ENCODE peak calls at places on chromosomes 13 and 19, in six cellular contexts. V, R, M, N, H and K are unnamed samples. For H3K4me1, the result is how much of the 10 kb centered on the place peaks cover.

GRCh38 chr19:11191273-11191755 is 6.0 kb downstream of the KANK2 start:
- DNase-seq in M (peak), N (peak), H (no peak), V (peak), R (peak), K (peak)

GRCh38 chr13:102596147-102597028 is at the start of gene TPP2:
- DNase-seq in V (peak), H (peak), M (peak), N (peak), R (peak), K (peak)

GRCh38 chr13:58480011-58480410 is 848.5 kb downstream of the PCDH17 start:
- DNase-seq in R (no peak), M (no peak), N (no peak), H (no peak), V (no peak), K (no peak)

GRCh38 chr19:52963229-52963760 is 614 bp upstream of the ZNF816 start:
- DNase-seq in H (peak), V (no peak), R (no peak), N (no peak), M (peak), K (peak)

GRCh38 chr19:15170345-15170744 is 30.4 kb downstream of the NOTCH3 start:
- DNase-seq in R (no peak), V (no peak), M (no peak), N (no peak), H (no peak), K (no peak)

GRCh38 chr19:23774156-23774971 is 15.7 kb upstream of the ZNF681 start:
- DNase-seq in H (no peak), V (no peak), R (no peak), M (no peak), N (no peak), K (no peak)

GRCh38 chr13:20561731-20562130 is 5.2 kb upstream of the IFT88 start:
- DNase-seq in M (no peak), V (no peak), H (no peak), R (no peak), N (no peak), K (no peak)

GRCh38 chr13:57044910-57045309 is 95.8 kb upstream of the PRR20A start:
- DNase-seq in R (no peak), M (no peak), H (no peak), N (no peak), V (no peak), K (no peak)

GRCh38 chr13:98890186-98890585 is 87.7 kb downstream of the DOCK9 start:
- DNase-seq in H (no peak), R (peak), V (peak), N (peak), M (no peak), K (no peak)

GRCh38 chr13:100728201-100728600 is 53.6 kb upstream of the TMTC4 start:
- DNase-seq in V (no peak), N (no peak), R (no peak), H (no peak), M (no peak), K (no peak)

GRCh38 chr19:30385666-30386065 is 13.5 kb downstream of the ZNF536 start:
- DNase-seq in N (no peak), M (no peak), V (no peak), R (no peak), H (no peak), K (no peak)

GRCh38 chr13:113638173-113638746 is 19.7 kb downstream of the ATP4B start:
- DNase-seq in V (no peak), H (no peak), N (no peak), R (no peak), M (no peak), K (no peak)

GRCh38 chr19:40616178-40616577 is 15.0 kb downstream of the LTBP4 start:
- DNase-seq in M (no peak), N (no peak), R (no peak), H (no peak), V (no peak), K (no peak)

GRCh38 chr13:110232146-110232545 is 74.8 kb downstream of the COL4A1 start:
- DNase-seq in V (peak), R (no peak), M (no peak), H (no peak), N (no peak), K (no peak)

GRCh38 chr19:55690109-55690768 is 15.2 kb downstream of the EPN1 start:
- DNase-seq in H (no peak), M (no peak), N (no peak), V (no peak), R (no peak), K (no peak)

GRCh38 chr13:110794209-110794608 is 80.7 kb downstream of the ING1 start:
- DNase-seq in R (no peak), H (no peak), V (no peak), M (no peak), N (no peak), K (no peak)

GRCh38 chr13:25181597-25181996 is 9.5 kb upstream of the AMER2 start:
- DNase-seq in N (no peak), M (no peak), H (no peak), V (no peak), R (no peak), K (no peak)

GRCh38 chr13:37486171-37486661 is 112.4 kb downstream of the POSTN start:
- DNase-seq in R (no peak), M (no peak), N (no peak), V (peak), H (no peak), K (peak)

GRCh38 chr13:24742294-24742693 is 21.7 kb upstream of the RNF17 start:
- DNase-seq in R (no peak), V (no peak), H (peak), M (no peak), N (no peak), K (no peak)

GRCh38 chr13:113825851-113826250 is 38.0 kb downstream of the GAS6 start:
- DNase-seq in H (no peak), R (no peak), M (no peak), N (no peak), V (no peak), K (no peak)

GRCh38 chr19:49408816-49409440 is 14.3 kb downstream of the PTH2 start:
- DNase-seq in H (no peak), N (no peak), R (no peak), V (no peak), M (no peak), K (no peak)

GRCh38 chr13:98217597-98217996 is 40.5 kb upstream of the RNF113B start:
- DNase-seq in M (no peak), R (no peak), N (no peak), H (no peak), V (no peak), K (no peak)

GRCh38 chr13:45082964-45083363 is 37.3 kb upstream of the GTF2F2 start:
- DNase-seq in V (no peak), R (peak), N (peak), H (no peak), M (no peak), K (no peak)

GRCh38 chr19:48991823-48992570 is 1.1 kb downstream of the GYS1 start:
- DNase-seq in H (peak), N (peak), R (peak), V (peak), M (peak), K (peak)

GRCh38 chr13:71866173-71867091 is 572 bp downstream of the DACH1 start:
- DNase-seq in H (peak), M (peak), V (peak), N (peak), R (no peak), K (peak)

DNA sequence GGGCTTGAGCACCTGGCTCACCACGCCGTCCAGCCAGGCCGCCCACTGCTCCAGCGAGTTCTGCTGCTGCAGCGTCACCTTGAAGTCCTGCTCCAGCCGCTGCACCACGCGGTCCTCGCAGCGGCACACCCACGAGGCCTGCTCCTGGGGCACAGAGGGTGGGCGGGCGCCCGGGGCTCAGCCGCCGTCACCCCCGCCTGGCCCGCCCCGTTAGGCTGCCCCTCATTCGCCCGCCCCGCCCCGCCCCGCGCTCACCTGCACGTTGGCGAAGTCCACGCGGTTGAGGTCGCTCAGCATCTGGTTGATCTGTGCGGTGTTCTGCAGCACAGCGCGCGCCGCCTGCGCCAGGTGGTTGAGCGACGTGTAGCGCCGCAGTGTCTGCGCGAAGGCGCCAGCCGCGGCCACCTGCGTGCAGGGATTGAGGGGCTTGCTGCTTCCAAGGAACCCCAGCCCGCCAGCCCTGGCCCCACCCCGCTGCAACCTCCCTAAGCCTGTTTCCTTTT is 11.3 kb downstream of the DCAF15 start:
- DNase-seq in V (no peak), N (no peak), H (no peak), R (no peak), M (no peak), K (no peak)
- H3K4me1 ChIP-seq in V (under half), N (under half), H (under half), R (under half), M (under half), K (under half)

DNA sequence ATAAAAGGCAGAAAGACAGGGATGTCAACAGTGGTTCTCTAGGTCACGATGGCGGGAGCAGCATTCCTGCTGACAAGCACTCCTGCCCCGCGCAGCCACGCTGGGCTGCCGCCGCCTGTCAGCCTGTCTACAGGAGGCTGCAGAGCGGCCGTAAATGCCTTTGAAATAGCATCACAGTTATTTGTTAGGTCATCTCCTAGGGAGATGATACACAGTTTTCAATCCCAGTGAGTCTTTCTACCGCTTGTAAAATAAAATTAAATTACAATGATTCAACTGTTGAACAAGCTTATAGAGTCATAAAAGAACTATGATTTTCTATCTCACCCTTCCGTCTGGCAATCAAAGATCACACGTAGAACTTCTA is 7.3 kb upstream of the SLC7A9 start:
- DNase-seq in V (no peak), H (no peak), N (no peak), M (no peak), R (peak), K (no peak)
- H3K9ac ChIP-seq in V (no peak), H (no peak), N (no peak), M (no peak), R (no peak), K (no peak)

DNA sequence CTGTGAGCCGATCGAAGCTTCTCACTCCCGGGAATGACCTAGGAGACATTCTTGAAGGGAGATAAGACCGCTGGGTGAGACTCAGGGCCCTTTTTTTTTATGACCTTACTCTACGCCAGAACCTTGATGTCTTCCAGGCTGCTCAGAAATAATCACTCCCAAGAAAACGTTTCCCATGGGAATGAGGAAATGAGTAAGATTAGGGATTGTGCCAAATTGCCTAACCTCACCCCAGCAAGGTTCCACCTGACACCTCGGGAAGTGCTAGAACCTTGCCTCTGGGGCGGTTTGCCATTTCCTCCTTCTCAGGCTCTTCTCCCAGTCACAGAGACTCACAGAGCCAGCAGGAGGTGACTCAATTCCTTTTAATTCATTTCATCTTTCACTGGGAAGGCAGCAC is 2.3 kb downstream of the SLC46A3 start:
- DNase-seq in R (peak), M (no peak), V (peak), H (no peak), N (peak), K (peak)
- H3K4me3 ChIP-seq in R (no peak), M (no peak), V (no peak), H (no peak), N (peak), K (no peak)

DNA sequence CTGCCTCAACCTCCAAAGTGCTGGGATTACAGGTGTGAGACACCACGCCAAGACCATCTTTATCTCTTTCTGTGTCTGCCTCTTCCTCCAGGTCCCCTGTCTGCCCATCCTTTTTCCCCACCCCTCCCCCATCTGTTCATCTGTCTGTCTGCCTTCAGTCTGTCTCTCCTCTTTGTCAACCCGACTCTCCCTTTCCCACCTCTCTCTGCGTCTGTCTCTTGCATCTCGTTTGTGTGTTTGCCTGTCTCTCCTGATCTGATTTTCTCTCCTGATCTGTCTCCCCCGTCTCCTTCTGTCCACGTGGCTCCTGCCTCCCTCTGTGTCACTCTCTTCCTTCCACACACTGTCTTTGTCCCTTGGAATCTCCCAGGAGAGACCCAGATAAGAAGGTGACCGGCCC is 10.0 kb downstream of the VASP start:
- DNase-seq in R (no peak), N (no peak), V (no peak), M (no peak), H (no peak), K (no peak)
- H3K4me1 ChIP-seq in R (under half), N (under half), V (under half), M (under half), H (under half), K (under half)